ENCODE peak calls at places on chromosomes 16 and 17, in ten cellular contexts. V is T-cell; A is GM23338; T is IMR-90; W is MCF 10A; Y is T-helper 2 cell; U is activated naive CD8-positive, alpha-beta T cell treated with anti-CD3 and anti-CD28 coated beads for 36 hours; J is heart right ventricle; B is left ventricle myocardium superior; Z is AG09319. H is an unnamed sample.

GRCh38 chr17:42679001-42679491 is 2.3 kb upstream of the PLEKHH3 start:
- DNase-seq in V (no peak), A (peak; percentile 67), T (peak; percentile 39), W (peak; percentile 76), Y (peak; percentile 79), U (peak; percentile 59), J (peak; percentile 54), B (no peak), Z (no peak), H (peak; percentile 69)

GRCh38 chr17:4980644-4981216 is 6.7 kb downstream of the CAMTA2 start:
- DNase-seq in V (no peak), A (peak; percentile 95), T (peak; percentile 46), W (peak; percentile 63), Y (peak; percentile 79), U (peak; percentile 22), J (no peak), B (no peak), Z (no peak), H (peak; percentile 43)

GRCh38 chr17:76270127-76270592 is 5.0 kb downstream of the UBALD2 start:
- DNase-seq in V (no peak), A (no peak), T (no peak), W (no peak), Y (peak; percentile 38), U (peak; percentile 77), J (no peak), B (no peak), Z (no peak), H (peak; percentile 76)

GRCh38 chr17:58183514-58183913 is 9.0 kb upstream of the EPX start:
- DNase-seq in V (no peak), A (no peak), T (no peak), W (no peak), Y (no peak), U (no peak), J (no peak), B (no peak), Z (no peak), H (no peak)

GRCh38 chr16:81181013-81181720 is 57.3 kb upstream of the BCO1 start:
- DNase-seq in V (no peak), A (peak; percentile 98), T (peak; percentile 97), W (peak; percentile 98), Y (no peak), U (no peak), J (peak; percentile 86), B (peak; percentile 83), Z (peak; percentile 83), H (no peak)

GRCh38 chr17:50882851-50883250 is 16.7 kb upstream of the TOB1 start:
- DNase-seq in V (no peak), A (no peak), T (peak; percentile 76), W (peak; percentile 39), Y (no peak), U (no peak), J (no peak), B (no peak), Z (no peak), H (no peak)

GRCh38 chr16:566475-567361 is at the start of gene NHLRC4:
- DNase-seq in V (peak; percentile 27), A (peak; percentile 84), T (peak; percentile 54), W (no peak), Y (peak; percentile 77), U (peak; percentile 67), J (peak; percentile 87), B (peak; percentile 83), Z (no peak), H (peak; percentile 63)

GRCh38 chr17:42312285-42313130 is 24.2 kb downstream of the STAT5A start:
- DNase-seq in V (peak; percentile 60), A (peak; percentile 95), T (peak; percentile 81), W (peak; percentile 58), Y (peak; percentile 77), U (peak; percentile 87), J (peak; percentile 86), B (peak; percentile 93), Z (no peak), H (peak; percentile 83)

GRCh38 chr17:81306898-81307510 is 11.9 kb upstream of the SLC38A10 start:
- DNase-seq in V (no peak), A (no peak), T (no peak), W (no peak), Y (peak; percentile 23), U (no peak), J (no peak), B (no peak), Z (no peak), H (no peak)

GRCh38 chr17:43338886-43339516 is 59.8 kb upstream of the ARL4D start:
- DNase-seq in V (peak; percentile 52), A (peak; percentile 76), T (no peak), W (peak; percentile 69), Y (peak; percentile 61), U (peak; percentile 49), J (peak; percentile 70), B (peak; percentile 83), Z (no peak), H (peak; percentile 59)

GRCh38 chr16:7013990-7014389 is 318.7 kb upstream of the RBFOX1 start:
- DNase-seq in V (no peak), A (peak; percentile 23), T (peak; percentile 5), W (peak; percentile 16), Y (peak; percentile 2), U (no peak), J (no peak), B (no peak), Z (no peak), H (no peak)